ENCODE peak calls at places on chromosomes 4 and X, in eight cellular contexts. S is NCI-H1105 treated with DMSO at 0.1 percent for 48 hours; L is NCI-H1694 treated with DMSO at 0.1 percent for 48 hours; R is nephron progenitor cell; Q is NCI-H146; Y is activated T-helper 1 cell treated with anti-CD3 and anti-CD28 coated beads, Interleukin-12 subunit alpha, Interleukin-12 subunit beta, Interleukin-2, Interleukin-4 antibody, amounts not matched to agents 30 ng/mL and 10 ng/mL and 1 ng/mL, durations not matched to agents 14 hours and 24 hours and 36 hours; M is KBM-7; X is mesothelial cell of epicardium. N is an unnamed sample.

GRCh38 chrX:46710927-46711623 is 47.8 kb downstream of the SLC9A7 start:
- DNase-seq in S (no peak), L (no peak), R (no peak), Q (peak; percentile 89), Y (no peak), M (peak; percentile 61), X (no peak), N (no peak)

GRCh38 chr4:90760059-90760458 is 632.9 kb downstream of the CCSER1 start:
- DNase-seq in S (no peak), L (no peak), R (no peak), Q (no peak), Y (no peak), M (no peak), X (no peak), N (no peak)

GRCh38 chr4:37985730-37986275 is 25.6 kb downstream of the PTTG2 start:
- DNase-seq in S (no peak), L (no peak), R (no peak), Q (no peak), Y (no peak), M (no peak), X (no peak), N (no peak)

GRCh38 chrX:40132751-40133150 is 35.0 kb upstream of the BCOR start:
- DNase-seq in S (no peak), L (no peak), R (no peak), Q (no peak), Y (no peak), M (no peak), X (no peak), N (no peak)

GRCh38 chrX:24767557-24767956 is 73.8 kb downstream of the POLA1 start:
- DNase-seq in S (no peak), L (no peak), R (no peak), Q (no peak), Y (no peak), M (no peak), X (no peak), N (no peak)

GRCh38 chr4:5839751-5840674 is 52.9 kb downstream of the CRMP1 start:
- DNase-seq in S (no peak), L (no peak), R (no peak), Q (peak; percentile 39), Y (no peak), M (no peak), X (no peak), N (no peak)

GRCh38 chr4:152860057-152860456 is 76.1 kb upstream of the FHDC1 start:
- DNase-seq in S (no peak), L (no peak), R (no peak), Q (no peak), Y (no peak), M (no peak), X (no peak), N (no peak)

GRCh38 chr4:68373513-68373912 is 23.6 kb upstream of the YTHDC1 start:
- DNase-seq in S (no peak), L (no peak), R (peak; percentile 64), Q (no peak), Y (peak; percentile 52), M (peak; percentile 70), X (peak; percentile 36), N (peak; percentile 34)

GRCh38 chrX:48487362-48487785 is 11.4 kb downstream of the FTSJ1 start:
- DNase-seq in S (no peak), L (no peak), R (no peak), Q (no peak), Y (no peak), M (no peak), X (no peak), N (no peak)

GRCh38 chr4:25953740-25954139 is 39.7 kb downstream of the SMIM20 start:
- DNase-seq in S (no peak), L (no peak), R (no peak), Q (peak; percentile 36), Y (no peak), M (no peak), X (no peak), N (no peak)

GRCh38 chr4:67393699-67394281 is 151.5 kb downstream of the CENPC start:
- DNase-seq in S (peak; percentile 16), L (peak; percentile 31), R (peak; percentile 13), Q (peak; percentile 36), Y (no peak), M (peak; percentile 35), X (no peak), N (no peak)

GRCh38 chr4:168731006-168731636 is 234.3 kb downstream of the PALLD start:
- DNase-seq in S (no peak), L (no peak), R (no peak), Q (no peak), Y (no peak), M (no peak), X (no peak), N (no peak)

GRCh38 chr4:177464026-177464425 is 21.8 kb upstream of the AGA start:
- DNase-seq in S (no peak), L (no peak), R (no peak), Q (no peak), Y (no peak), M (no peak), X (no peak), N (no peak)

GRCh38 chr4:28548549-28548948 is 1687.9 kb downstream of the STIM2 start:
- DNase-seq in S (no peak), L (no peak), R (no peak), Q (no peak), Y (no peak), M (no peak), X (no peak), N (no peak)

GRCh38 chr4:140450352-140450751 is 22.9 kb upstream of the CLGN start:
- DNase-seq in S (no peak), L (no peak), R (no peak), Q (no peak), Y (no peak), M (no peak), X (no peak), N (no peak)

GRCh38 chr4:12852338-12853307 is 631.5 kb downstream of the RAB28 start:
- DNase-seq in S (peak; percentile 58), L (peak; percentile 28), R (peak; percentile 18), Q (peak; percentile 78), Y (no peak), M (peak; percentile 53), X (no peak), N (no peak)

GRCh38 chrX:71859637-71860036 is 51.0 kb upstream of the NHSL2 start:
- DNase-seq in S (peak; percentile 34), L (peak; percentile 26), R (peak; percentile 45), Q (no peak), Y (no peak), M (peak; percentile 79), X (no peak), N (no peak)

GRCh38 chr4:87966095-87966496 is 9.4 kb upstream of the SPP1 start:
- DNase-seq in S (no peak), L (no peak), R (no peak), Q (no peak), Y (no peak), M (no peak), X (no peak), N (no peak)

GRCh38 chrX:41308884-41309655 is 24.9 kb upstream of the DDX3X start:
- DNase-seq in S (no peak), L (no peak), R (no peak), Q (no peak), Y (no peak), M (no peak), X (no peak), N (no peak)

GRCh38 chr4:168908093-168908492 is 102.0 kb downstream of the CBR4 start:
- DNase-seq in S (no peak), L (no peak), R (no peak), Q (no peak), Y (no peak), M (no peak), X (no peak), N (no peak)

GRCh38 chr4:76459291-76459723 is 24.3 kb downstream of the SHROOM3 start:
- DNase-seq in S (no peak), L (no peak), R (peak; percentile 12), Q (no peak), Y (no peak), M (no peak), X (no peak), N (no peak)

GRCh38 chr4:4402966-4403365 is 16.1 kb downstream of the NSG1 start:
- DNase-seq in S (no peak), L (no peak), R (no peak), Q (no peak), Y (no peak), M (no peak), X (no peak), N (no peak)

GRCh38 chr4:40990202-40990898 is 224.0 kb downstream of the APBB2 start:
- DNase-seq in S (no peak), L (no peak), R (no peak), Q (no peak), Y (no peak), M (no peak), X (no peak), N (no peak)

GRCh38 chrX:22634081-22634480 is 361.4 kb downstream of the CBLL2 start:
- DNase-seq in S (no peak), L (no peak), R (no peak), Q (no peak), Y (no peak), M (no peak), X (no peak), N (no peak)

GRCh38 chr4:108030332-108030731 is 40.6 kb downstream of the HADH start:
- DNase-seq in S (peak; percentile 38), L (no peak), R (peak; percentile 44), Q (peak; percentile 31), Y (peak; percentile 69), M (peak; percentile 62), X (no peak), N (peak; percentile 27)

GRCh38 chr4:2745981-2746806 is 9.9 kb downstream of the TNIP2 start:
- DNase-seq in S (no peak), L (no peak), R (no peak), Q (no peak), Y (peak; percentile 92), M (no peak), X (no peak), N (peak; percentile 87)

GRCh38 chr4:116877069-116877468 is 208.3 kb downstream of the TRAM1L1 start:
- DNase-seq in S (no peak), L (no peak), R (no peak), Q (no peak), Y (no peak), M (no peak), X (no peak), N (no peak)

GRCh38 chr4:157687971-157688370 is 467.4 kb downstream of the GRIA2 start:
- DNase-seq in S (no peak), L (no peak), R (no peak), Q (no peak), Y (no peak), M (no peak), X (no peak), N (no peak)

GRCh38 chrX:28920141-28920540 is 332.9 kb downstream of the IL1RAPL1 start:
- DNase-seq in S (no peak), L (no peak), R (no peak), Q (no peak), Y (no peak), M (no peak), X (no peak), N (no peak)

GRCh38 chr4:182994171-182994570 is 77.0 kb upstream of the DCTD start:
- DNase-seq in S (no peak), L (no peak), R (no peak), Q (no peak), Y (no peak), M (no peak), X (no peak), N (no peak)